ENCODE peak calls at places on chromosomes 11 and 22, in ten cellular contexts. D is psoas muscle; U is activated CD4-positive, CD25-positive, alpha-beta regulatory T cell treated with anti-CD3 and anti-CD28 coated beads, Interleukin-2, amount 50 U/mL, for 72 hours; L is posterior cingulate gyrus; B is T-helper 1 cell; M is retina; E is NAMALWA; Q is AG08396; Z is GM20000; I is activated CD4-positive, alpha-beta memory T cell treated with anti-CD3 and anti-CD28 coated beads, Interleukin-2, amount 10 ng/mL, durations not matched to agents 7 days and 5 days. C is an unnamed sample.

GRCh38 chr22:24894998-24895397 is 51.5 kb downstream of the LHFPL7 start:
- DNase-seq in L (no peak), I (no peak), B (no peak), Q (peak; percentile 35), Z (no peak), D (peak; percentile 76), E (no peak), U (no peak), M (no peak), C (no peak)

GRCh38 chr11:110317516-110317932 is 21.1 kb upstream of the RDX start:
- DNase-seq in B (no peak), D (no peak), I (no peak), E (no peak), L (no peak), M (no peak), Q (no peak), Z (no peak), U (no peak), C (no peak)

GRCh38 chr11:71563401-71563800 is 2.0 kb upstream of the KRTAP5-10 start:
- DNase-seq in M (no peak), I (peak; percentile 22), Z (peak; percentile 80), E (peak; percentile 59), U (no peak), D (no peak), L (no peak), Q (peak; percentile 79), B (no peak), C (no peak)

GRCh38 chr22:46352691-46353386 is 17.3 kb downstream of the TRMU start:
- DNase-seq in E (peak; percentile 83), L (peak; percentile 66), M (no peak), Z (no peak), I (no peak), B (no peak), D (peak; percentile 75), U (no peak), Q (no peak), C (no peak)

GRCh38 chr11:29310016-29310415 is 706.8 kb downstream of the KCNA4 start:
- DNase-seq in D (no peak), Z (no peak), Q (no peak), U (no peak), E (no peak), B (no peak), M (no peak), L (no peak), I (no peak), C (no peak)

GRCh38 chr11:102361100-102362021 is 14.3 kb downstream of the BIRC2 start:
- DNase-seq in I (no peak), L (no peak), Q (no peak), D (no peak), M (no peak), U (no peak), Z (no peak), B (peak; percentile 31), E (peak; percentile 41), C (no peak)

GRCh38 chr11:96228472-96228871 is 114.5 kb downstream of the MAML2 start:
- DNase-seq in Q (peak; percentile 61), Z (no peak), E (no peak), I (no peak), M (no peak), L (no peak), U (no peak), B (no peak), D (peak; percentile 64), C (no peak)

GRCh38 chr22:49371325-49372110 is 456.2 kb downstream of the BRD1 start:
- DNase-seq in E (no peak), U (no peak), M (no peak), B (no peak), I (peak; percentile 9), Z (no peak), D (no peak), Q (no peak), L (no peak), C (no peak)

GRCh38 chr11:2204361-2205213 is 33.0 kb upstream of the TH start:
- DNase-seq in E (no peak), Z (no peak), I (no peak), D (peak; percentile 31), Q (no peak), U (peak; percentile 29), M (no peak), L (no peak), B (no peak), C (no peak)

C was measured in memory B cell.